ENCODE peak calls at places on chromosomes 6 and 20, in eight cellular contexts. R is nephron progenitor cell, S is GM10248, Z is HCEC 1CT, N is hepatocyte, E is iris pigment epithelial cell, A is NCI-H345, Y is BE2C. U is an unnamed sample.

GRCh38 chr20:32509639-32510066 is 75.5 kb downstream of the NOL4L start:
- DNase-seq in N (no peak), A (no peak), R (no peak), Y (no peak), E (peak), Z (no peak), S (no peak), U (no peak)

GRCh38 chr6:126228001-126228791 is 111.7 kb upstream of the CENPW start:
- DNase-seq in R (peak), Y (peak), S (no peak), E (peak), A (peak), Z (no peak), N (no peak), U (no peak)

GRCh38 chr6:44010411-44011349 is 116.6 kb downstream of the MRPL14 start:
- DNase-seq in S (no peak), R (no peak), N (no peak), E (peak), Z (peak), A (peak), Y (peak), U (peak)

GRCh38 chr6:132768051-132768517 is 10.4 kb upstream of the VNN2 start:
- DNase-seq in N (peak), S (peak), Z (peak), Y (peak), A (no peak), E (no peak), R (peak), U (no peak)

GRCh38 chr20:44901972-44902371 is 7.9 kb upstream of the PABPC1L start:
- DNase-seq in A (no peak), S (no peak), Y (no peak), E (peak), Z (peak), R (no peak), N (no peak), U (peak)

GRCh38 chr6:113694278-113695077 is 162.7 kb upstream of the MARCKS start:
- DNase-seq in Y (no peak), N (no peak), A (no peak), Z (peak), S (no peak), E (peak), R (no peak), U (no peak)

GRCh38 chr6:148999921-149000589 is 253.2 kb downstream of the UST start:
- DNase-seq in A (no peak), N (no peak), R (no peak), Z (peak), S (no peak), E (peak), Y (no peak), U (no peak)

GRCh38 chr6:88105741-88106340 is 58.2 kb downstream of the SPACA1 start:
- DNase-seq in A (no peak), Y (no peak), E (peak), R (no peak), Z (no peak), N (no peak), S (no peak), U (no peak)

GRCh38 chr6:170222498-170223471 is 68.1 kb downstream of the DLL1 start:
- DNase-seq in N (no peak), A (peak), S (no peak), Y (no peak), E (no peak), Z (no peak), R (no peak), U (no peak)

GRCh38 chr20:4135385-4136077 is 120.2 kb upstream of the RNF24 start:
- DNase-seq in A (no peak), Y (no peak), E (peak), N (peak), R (no peak), Z (peak), S (no peak), U (no peak)

GRCh38 chr20:46076806-46077205 is 13.0 kb downstream of the NCOA5 start:
- DNase-seq in Z (no peak), A (no peak), Y (no peak), N (no peak), S (no peak), R (no peak), E (no peak), U (no peak)

GRCh38 chr20:10739575-10739974 is 65.8 kb upstream of the JAG1 start:
- DNase-seq in A (no peak), R (no peak), Y (no peak), N (no peak), E (no peak), Z (no peak), S (no peak), U (no peak)

GRCh38 chr6:69861986-69862385 is 4.4 kb upstream of the COL19A1 start:
- DNase-seq in Z (no peak), E (no peak), Y (no peak), R (no peak), S (no peak), N (no peak), A (no peak), U (no peak)

GRCh38 chr6:27864906-27865883 is 47.0 kb downstream of the OR2B2 start:
- DNase-seq in Z (peak), Y (peak), R (peak), E (peak), N (peak), A (peak), S (peak), U (peak)

GRCh38 chr6:70246118-70246517 is 56.8 kb downstream of the COL9A1 start:
- DNase-seq in S (no peak), Y (no peak), R (no peak), N (no peak), A (no peak), E (no peak), Z (no peak), U (no peak)

GRCh38 chr6:89941847-89942497 is 47.7 kb downstream of the GJA10 start:
- DNase-seq in A (no peak), Z (no peak), R (no peak), E (no peak), Y (no peak), N (no peak), S (no peak), U (no peak)

GRCh38 chr6:112218563-112218962 is 35.8 kb downstream of the LAMA4 start:
- DNase-seq in E (peak), A (no peak), R (no peak), Z (no peak), Y (no peak), N (no peak), S (no peak), U (no peak)

GRCh38 chr20:49853640-49854039 is 41.0 kb downstream of the SLC9A8 start:
- DNase-seq in Y (peak), Z (peak), A (no peak), E (peak), N (peak), S (no peak), R (peak), U (no peak)

GRCh38 chr6:156068870-156069269 is 613.2 kb upstream of the NOX3 start:
- DNase-seq in E (no peak), Z (no peak), R (no peak), Y (no peak), A (no peak), S (no peak), N (no peak), U (no peak)

GRCh38 chr6:67433124-67433523 is 1202.0 kb upstream of the ADGRB3 start:
- DNase-seq in R (no peak), S (no peak), Z (no peak), N (no peak), Y (no peak), A (no peak), E (peak), U (no peak)

GRCh38 chr6:39381535-39382140 is 59.1 kb upstream of the KCNK16 start:
- DNase-seq in R (no peak), S (no peak), Y (no peak), E (no peak), N (no peak), Z (no peak), A (no peak), U (no peak)

GRCh38 chr6:42038811-42039408 is 11.4 kb upstream of the TAF8 start:
- DNase-seq in R (no peak), Z (no peak), E (peak), S (no peak), Y (no peak), N (no peak), A (no peak), U (no peak)

GRCh38 chr6:89596484-89596883 is 42.1 kb downstream of the LYRM2 start:
- DNase-seq in R (no peak), S (no peak), Y (peak), E (no peak), N (no peak), Z (no peak), A (no peak), U (no peak)

GRCh38 chr6:39194466-39194865 is 34.8 kb downstream of the KCNK5 start:
- DNase-seq in Y (no peak), E (no peak), R (no peak), N (no peak), S (no peak), Z (no peak), A (no peak), U (no peak)

GRCh38 chr20:8800089-8800488 is 268.8 kb upstream of the PLCB4 start:
- DNase-seq in Z (no peak), N (no peak), A (no peak), Y (no peak), S (no peak), E (no peak), R (no peak), U (no peak)

GRCh38 chr6:160139420-160139851 is 17.8 kb downstream of the SLC22A1 start:
- DNase-seq in E (peak), A (no peak), Y (no peak), R (no peak), Z (peak), S (no peak), N (peak), U (no peak)

GRCh38 chr6:41636803-41637178 is 1.5 kb upstream of the MDFI start:
- DNase-seq in S (no peak), Y (no peak), R (peak), Z (no peak), A (no peak), N (peak), E (peak), U (no peak)

GRCh38 chr20:20362774-20363435 is 5.0 kb upstream of the INSM1 start:
- DNase-seq in Y (peak), R (peak), Z (no peak), E (no peak), S (no peak), N (peak), A (peak), U (peak)

GRCh38 chr6:131861356-131861755 is 53.5 kb downstream of the ENPP1 start:
- DNase-seq in S (no peak), R (no peak), Y (no peak), E (peak), N (no peak), A (no peak), Z (peak), U (no peak)

GRCh38 chr6:66948106-66948505 is 1241.1 kb upstream of the EYS start:
- DNase-seq in S (no peak), Z (peak), R (no peak), E (peak), Y (no peak), N (no peak), A (no peak), U (no peak)

GRCh38 chr6:9100869-9101575 is 665.7 kb upstream of the SLC35B3 start:
- DNase-seq in Y (no peak), Z (no peak), R (no peak), A (no peak), E (no peak), S (no peak), N (no peak), U (no peak)

GRCh38 chr6:38345586-38345985 is 294.1 kb downstream of the BTBD9 start:
- DNase-seq in E (no peak), S (no peak), Y (no peak), R (no peak), A (no peak), N (no peak), Z (no peak), U (no peak)

U was measured in substantia nigra.